ENCODE peak calls at places on chromosome 12, in nine cellular contexts. G, D, E, L, I, P, K, J and N are unnamed samples.
A peak's percentile ranks its signal among the peaks of the same experiment; 100 is the strongest.

GRCh38 chr12:6987956-6988573 is 17.4 kb downstream of the EMG1 start:
- DNase-seq in G (no peak), D (no peak), E (no peak), L (no peak), I (peak; percentile 84), P (no peak), K (no peak), J (peak; percentile 73), N (no peak)

GRCh38 chr12:127496255-127496654 is 770.7 kb upstream of the TMEM132C start:
- DNase-seq in G (no peak), D (no peak), E (no peak), L (no peak), I (no peak), P (no peak), K (no peak), J (no peak), N (no peak)

GRCh38 chr12:27822076-27822712 is 42.2 kb upstream of the MANSC4 start:
- DNase-seq in G (peak; percentile 94), D (peak; percentile 32), E (peak; percentile 47), L (no peak), I (no peak), P (peak; percentile 61), K (peak; percentile 22), J (no peak), N (peak; percentile 76)

GRCh38 chr12:55019784-55020183 is at the start of gene NEUROD4:
- DNase-seq in G (no peak), D (no peak), E (no peak), L (peak; percentile 27), I (peak; percentile 54), P (peak; percentile 53), K (peak; percentile 12), J (peak; percentile 56), N (no peak)

GRCh38 chr12:41917827-41918445 is 226.7 kb downstream of the GXYLT1 start:
- DNase-seq in G (no peak), D (no peak), E (no peak), L (no peak), I (no peak), P (peak; percentile 37), K (no peak), J (no peak), N (no peak)

GRCh38 chr12:110114596-110114995 is 9.6 kb upstream of the IFT81 start:
- DNase-seq in G (no peak), D (no peak), E (no peak), L (no peak), I (no peak), P (no peak), K (no peak), J (no peak), N (no peak)

GRCh38 chr12:43126652-43127051 is 425.4 kb downstream of the ADAMTS20 start:
- DNase-seq in G (no peak), D (no peak), E (no peak), L (no peak), I (no peak), P (no peak), K (no peak), J (no peak), N (no peak)

GRCh38 chr12:9134981-9135628 is 19.4 kb upstream of the A2M start:
- DNase-seq in G (no peak), D (no peak), E (no peak), L (no peak), I (no peak), P (peak; percentile 92), K (peak; percentile 8), J (no peak), N (no peak)

GRCh38 chr12:67811437-67812361 is 163.2 kb downstream of the DYRK2 start:
- DNase-seq in G (peak; percentile 61), D (no peak), E (no peak), L (no peak), I (no peak), P (peak; percentile 66), K (no peak), J (no peak), N (peak; percentile 48)

GRCh38 chr12:3922033-3922432 is 48.8 kb upstream of the PARP11 start:
- DNase-seq in G (no peak), D (no peak), E (no peak), L (no peak), I (no peak), P (no peak), K (no peak), J (no peak), N (no peak)

GRCh38 chr12:3920378-3921141 is 47.4 kb upstream of the PARP11 start:
- DNase-seq in G (no peak), D (no peak), E (no peak), L (no peak), I (no peak), P (peak; percentile 15), K (no peak), J (no peak), N (no peak)

GRCh38 chr12:3924761-3925160 is 51.6 kb upstream of the PARP11 start:
- DNase-seq in G (no peak), D (no peak), E (no peak), L (no peak), I (no peak), P (no peak), K (no peak), J (no peak), N (no peak)

GRCh38 chr12:3921526-3921925 is 48.3 kb upstream of the PARP11 start:
- DNase-seq in G (no peak), D (no peak), E (no peak), L (no peak), I (no peak), P (no peak), K (no peak), J (no peak), N (no peak)

GRCh38 chr12:3921142-3921520 is 47.9 kb upstream of the PARP11 start:
- DNase-seq in G (no peak), D (no peak), E (no peak), L (no peak), I (no peak), P (no peak), K (no peak), J (no peak), N (no peak)
- H3K27me3 ChIP-seq in G (peaks cover 86% of the 10 kb centered on the region), D (no peaks in the 10 kb centered on the region), E (no peaks in the 10 kb centered on the region), L (peaks cover 86% of the 10 kb centered on the region), I (no peaks in the 10 kb centered on the region), P (peaks cover 3% of the 10 kb centered on the region), K (peaks cover 84% of the 10 kb centered on the region), J (no peaks in the 10 kb centered on the region), N (peaks cover 6% of the 10 kb centered on the region)

GRCh38 chr12:132955933-132956725 is at the start of gene ZNF605:
- DNase-seq in G (peak; percentile 67), D (peak; percentile 77), E (peak; percentile 77), L (peak; percentile 93), I (peak; percentile 83), P (peak; percentile 91), K (no peak), J (peak; percentile 93), N (no peak)
- H3K9me3 ChIP-seq in G (peaks cover 18% of the 10 kb centered on the region), D (no peaks in the 10 kb centered on the region), E (no peaks in the 10 kb centered on the region), L (peaks cover 2% of the 10 kb centered on the region), I (no peaks in the 10 kb centered on the region), P (peaks cover 8% of the 10 kb centered on the region), K (peaks cover 13% of the 10 kb centered on the region), J (no peaks in the 10 kb centered on the region), N (peaks cover 8% of the 10 kb centered on the region)

GRCh38 chr12:46126050-46126727 is 135.8 kb upstream of the SCAF11 start:
- DNase-seq in G (no peak), D (no peak), E (no peak), L (no peak), I (no peak), P (no peak), K (no peak), J (no peak), N (no peak)

GRCh38 chr12:46124848-46125619 is 134.7 kb upstream of the SCAF11 start:
- DNase-seq in G (peak; percentile 60), D (peak; percentile 32), E (peak; percentile 12), L (peak; percentile 65), I (peak; percentile 57), P (peak; percentile 90), K (peak; percentile 80), J (no peak), N (peak; percentile 15)

DNA sequence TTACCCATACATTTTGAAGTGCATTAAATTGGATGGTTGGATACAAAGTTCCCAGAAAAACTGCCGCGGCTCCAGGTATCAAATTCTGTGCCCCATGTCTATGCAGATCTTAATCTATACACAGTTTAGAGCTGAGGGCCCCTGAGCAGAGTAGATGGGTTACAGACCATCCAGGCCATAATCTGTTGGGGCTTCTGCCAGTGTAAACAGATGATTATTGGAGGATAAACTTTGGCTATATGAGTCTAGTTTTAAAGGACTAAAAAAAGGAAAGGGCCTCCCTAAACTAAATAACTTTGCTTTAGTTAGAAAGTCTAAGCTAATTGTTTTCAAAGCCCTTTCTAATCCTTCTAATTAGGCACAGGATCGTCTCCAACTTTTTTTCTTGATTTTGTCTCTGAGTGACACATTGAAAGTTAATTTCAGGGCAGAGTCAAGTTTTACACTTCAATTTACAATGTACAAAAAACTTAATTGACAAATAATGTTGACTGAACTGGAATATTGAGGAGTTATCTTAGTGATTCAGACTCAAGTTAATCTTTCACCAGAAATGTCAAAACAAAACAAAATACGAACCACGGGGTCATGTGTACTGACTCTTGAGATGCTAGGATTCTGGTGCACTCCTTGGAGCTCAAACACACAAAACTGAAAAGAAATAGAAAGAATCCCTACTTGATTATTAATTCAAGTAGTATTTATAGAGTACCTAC is 133.9 kb upstream of the SCAF11 start:
- DNase-seq in G (no peak), D (no peak), E (no peak), L (no peak), I (no peak), P (peak; percentile 12), K (no peak), J (no peak), N (no peak)
- H3K4me3 ChIP-seq in G (no peak overlapping the region), D (no peak overlapping the region), E (no peak overlapping the region), L (no peak overlapping the region), I (no peak overlapping the region), P (no peak overlapping the region), K (no peak overlapping the region), J (no peak overlapping the region), N (no peak overlapping the region)

GRCh38 chr12:92719674-92720073 is 16.9 kb downstream of the PLEKHG7 start:
- DNase-seq in G (no peak), D (no peak), E (no peak), L (no peak), I (no peak), P (no peak), K (no peak), J (no peak), N (no peak)

GRCh38 chr12:92721130-92721529 is 18.3 kb downstream of the PLEKHG7 start:
- DNase-seq in G (no peak), D (no peak), E (no peak), L (no peak), I (no peak), P (no peak), K (no peak), J (no peak), N (no peak)

GRCh38 chr12:92715625-92716024 is 12.8 kb downstream of the PLEKHG7 start:
- DNase-seq in G (no peak), D (no peak), E (no peak), L (no peak), I (no peak), P (no peak), K (no peak), J (no peak), N (no peak)

GRCh38 chr12:92718483-92718985 is 15.7 kb downstream of the PLEKHG7 start:
- DNase-seq in G (no peak), D (no peak), E (no peak), L (no peak), I (no peak), P (peak; percentile 11), K (no peak), J (no peak), N (no peak)

DNA sequence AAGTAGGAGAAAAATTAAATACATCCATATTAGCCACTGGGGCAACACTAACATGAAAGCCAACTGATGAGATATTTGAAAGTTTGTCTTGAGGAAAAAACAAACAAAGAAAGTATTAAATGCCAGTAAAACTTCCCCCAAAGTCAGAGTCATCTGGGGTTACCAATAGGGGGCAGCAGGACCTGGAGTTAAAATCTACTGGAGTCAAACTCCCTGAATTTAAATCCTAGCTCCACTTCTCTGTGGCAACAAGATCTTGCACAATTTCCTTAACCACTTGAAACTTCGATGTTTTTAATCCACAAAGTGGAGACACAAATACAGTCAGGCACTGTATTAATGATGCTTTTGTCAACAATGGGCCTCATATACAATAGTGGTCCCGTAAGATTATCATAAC is 14.4 kb downstream of the PLEKHG7 start:
- DNase-seq in G (no peak), D (no peak), E (no peak), L (no peak), I (no peak), P (peak; percentile 85), K (peak; percentile 13), J (no peak), N (no peak)
- H3K27me3 ChIP-seq in G (no peaks in the 10 kb centered on the region), D (no peaks in the 10 kb centered on the region), E (peaks cover 3% of the 10 kb centered on the region), L (no peaks in the 10 kb centered on the region), I (no peaks in the 10 kb centered on the region), P (no peaks in the 10 kb centered on the region), K (no peaks in the 10 kb centered on the region), J (no peaks in the 10 kb centered on the region), N (no peaks in the 10 kb centered on the region)